ENCODE peak calls at places on chromosomes 2 and 18, in seven cellular contexts. I is mammary epithelial cell, B is colonic mucosa, U is ascending aorta, M is AG04450, F is cardiac muscle cell, X is uterus. S is an unnamed sample.

GRCh38 chr2:70561893-70562292 is 8.3 kb upstream of the TGFA start:
- DNase-seq in B (no peak), X (no peak), U (no peak), M (no peak), F (no peak), I (no peak), S (no peak)

GRCh38 chr2:26970244-26970927 is at the start of gene MAPRE3:
- DNase-seq in B (peak; percentile 85), X (peak; percentile 76), F (peak; percentile 93), U (peak; percentile 87), M (no peak), I (peak; percentile 81), S (peak; percentile 93)

GRCh38 chr2:203759692-203760365 is 53.4 kb downstream of the CD28 start:
- DNase-seq in M (peak; percentile 23), U (no peak), I (peak; percentile 93), X (no peak), F (no peak), B (no peak), S (no peak)

GRCh38 chr2:100786297-100786658 is 33.7 kb upstream of the NPAS2 start:
- DNase-seq in F (no peak), B (peak; percentile 38), M (peak; percentile 49), U (peak; percentile 83), I (peak; percentile 95), X (no peak), S (no peak)

GRCh38 chr2:38515155-38516074 is 87.3 kb downstream of the HNRNPLL start:
- DNase-seq in U (peak; percentile 82), I (peak; percentile 83), M (no peak), B (no peak), X (peak; percentile 94), F (no peak), S (no peak)

GRCh38 chr2:96554293-96555145 is 18.0 kb downstream of the ARID5A start:
- DNase-seq in F (peak; percentile 68), U (peak; percentile 89), X (peak; percentile 73), I (peak; percentile 20), M (no peak), B (peak; percentile 58), S (peak; percentile 46)

GRCh38 chr2:174176898-174177297 is 71.4 kb downstream of the OLA1 start:
- DNase-seq in F (no peak), U (no peak), X (no peak), B (no peak), M (no peak), I (peak; percentile 97), S (no peak)

GRCh38 chr2:160165996-160166395 is 34.1 kb downstream of the ITGB6 start:
- DNase-seq in M (no peak), B (no peak), X (no peak), F (no peak), I (no peak), U (no peak), S (no peak)

GRCh38 chr2:218711550-218711929 is 905 bp downstream of the TTLL4 start:
- DNase-seq in I (no peak), B (no peak), X (no peak), F (no peak), U (no peak), M (no peak), S (no peak)

GRCh38 chr2:58939388-58939787 is 698.3 kb upstream of the FANCL start:
- DNase-seq in I (peak; percentile 8), M (peak; percentile 58), U (no peak), B (no peak), X (no peak), F (no peak), S (no peak)

GRCh38 chr18:79523738-79524180 is 128.0 kb downstream of the NFATC1 start:
- DNase-seq in M (no peak), B (peak; percentile 27), X (peak; percentile 15), U (no peak), I (no peak), F (no peak), S (peak; percentile 87)

GRCh38 chr2:219571311-219572236 is at the start of gene OBSL1:
- DNase-seq in U (peak; percentile 81), B (peak; percentile 27), I (peak; percentile 65), X (peak; percentile 63), F (peak; percentile 97), M (no peak), S (no peak)

GRCh38 chr2:109085912-109086742 is 42.9 kb upstream of the SH3RF3 start:
- DNase-seq in M (no peak), I (no peak), X (no peak), B (no peak), F (no peak), U (peak; percentile 58), S (no peak)

GRCh38 chr2:54422072-54422581 is 34.0 kb upstream of the SPTBN1 start:
- DNase-seq in I (no peak), M (no peak), F (no peak), X (no peak), U (no peak), B (no peak), S (peak; percentile 60)

GRCh38 chr18:51149605-51150429 is 47.7 kb downstream of the MEX3C start:
- DNase-seq in X (no peak), I (peak; percentile 77), F (no peak), B (no peak), M (peak; percentile 2), U (no peak), S (no peak)

GRCh38 chr2:223554923-223555322 is 47.2 kb downstream of the SCG2 start:
- DNase-seq in U (no peak), X (no peak), M (no peak), I (no peak), B (no peak), F (no peak), S (no peak)
- H3K4me3 ChIP-seq in U (no peak overlapping the region), X (no peak overlapping the region), M (no peak overlapping the region), I (no peak overlapping the region), B (no peak overlapping the region), F (no peak overlapping the region), S (no peak overlapping the region)

GRCh38 chr2:42924436-42924897 is 132.1 kb upstream of the HAAO start:
- DNase-seq in X (peak; percentile 54), B (no peak), U (peak; percentile 82), F (no peak), M (no peak), I (peak; percentile 48), S (no peak)

GRCh38 chr2:42922293-42922692 is 129.9 kb upstream of the HAAO start:
- DNase-seq in B (no peak), X (no peak), I (no peak), M (no peak), F (no peak), U (no peak), S (no peak)

GRCh38 chr2:42923632-42924425 is 131.4 kb upstream of the HAAO start:
- DNase-seq in U (no peak), M (no peak), F (no peak), X (no peak), B (no peak), I (no peak), S (no peak)

GRCh38 chr2:42921721-42922120 is 129.3 kb upstream of the HAAO start:
- DNase-seq in U (no peak), F (no peak), M (no peak), X (no peak), I (no peak), B (no peak), S (no peak)

DNA sequence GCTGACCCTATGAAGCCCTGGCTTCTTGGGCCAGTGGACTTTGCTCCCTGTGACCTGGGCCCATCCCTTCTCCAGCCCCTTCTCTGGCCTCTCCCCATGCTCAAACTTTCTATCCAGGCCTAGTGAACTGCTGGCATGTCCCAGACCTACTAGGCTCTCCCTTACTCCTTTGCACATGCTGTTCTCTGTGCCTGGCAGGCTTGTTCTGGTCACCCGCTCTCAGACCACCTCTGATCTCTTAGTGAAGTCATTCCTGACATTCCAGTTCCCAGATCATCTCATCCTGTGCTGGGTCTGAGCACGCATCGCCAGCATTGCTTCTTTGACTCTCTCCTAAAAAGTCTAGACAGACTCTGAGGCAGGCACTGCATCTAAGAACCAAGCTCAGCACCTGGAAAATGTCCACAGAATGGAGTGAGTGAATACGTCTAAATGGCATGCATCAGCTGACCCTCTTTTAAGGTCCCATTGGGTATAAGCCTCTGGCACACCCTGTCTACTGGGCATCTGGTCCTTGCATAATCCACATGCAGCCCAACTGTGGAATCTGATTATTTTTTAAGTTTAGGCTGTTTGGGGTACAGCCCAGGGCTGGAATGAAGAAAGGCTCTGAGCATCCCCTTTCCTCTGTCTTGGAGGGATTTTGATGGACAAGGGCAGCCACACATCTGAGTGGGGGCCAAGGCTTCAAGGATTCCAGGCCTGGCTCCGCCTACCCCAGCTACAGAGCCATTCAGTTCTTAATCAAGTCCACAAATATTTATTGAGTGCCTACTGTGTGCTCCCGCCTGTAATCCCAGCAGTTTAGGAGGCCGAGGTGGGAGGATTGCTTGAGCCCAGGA is 130.6 kb upstream of the HAAO start:
- DNase-seq in U (peak; percentile 94), I (peak; percentile 66), B (no peak), M (no peak), F (no peak), X (peak; percentile 74), S (no peak)
- H3K27ac ChIP-seq in U (peak overlapping the region; percentile 98), I (no peak overlapping the region), B (peak overlapping the region; percentile 90), M (peak overlapping the region; percentile 98), F (no peak overlapping the region), X (peak overlapping the region; percentile 93), S (no peak overlapping the region)

DNA sequence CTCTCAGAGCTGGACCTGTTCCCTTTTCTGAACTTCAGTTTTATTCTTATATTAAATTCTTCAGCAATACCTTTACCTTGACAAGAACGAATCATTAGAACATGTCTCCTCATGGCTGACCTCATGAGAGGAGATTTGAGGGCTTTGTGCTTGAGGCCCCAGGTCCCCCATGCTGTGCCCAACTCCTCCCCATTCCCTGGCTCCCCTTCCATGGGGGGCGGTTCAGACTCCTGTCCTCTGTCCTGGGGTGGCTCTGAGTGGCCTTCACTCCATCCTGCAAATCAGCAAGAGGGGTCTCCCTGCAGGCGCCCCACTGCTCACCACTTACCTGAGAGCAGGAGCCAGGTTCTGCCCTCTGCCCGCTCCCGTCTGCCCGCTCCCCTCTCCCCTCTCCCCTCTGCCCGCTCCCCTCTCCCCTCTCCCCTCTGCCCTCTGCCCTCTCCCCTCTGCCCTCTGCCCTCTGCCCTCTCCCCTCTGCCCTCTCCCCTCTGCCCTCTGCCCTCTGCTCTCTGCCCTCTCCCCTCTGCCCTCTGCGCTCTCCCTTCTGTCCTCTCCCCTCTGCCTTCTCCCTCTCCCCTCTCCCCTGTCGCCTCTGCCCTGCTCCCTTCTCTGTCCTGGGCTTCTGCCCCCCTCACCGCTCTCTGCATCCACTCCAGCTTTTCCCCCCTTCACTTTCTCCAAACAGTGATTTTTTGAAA is 98.7 kb upstream of the ALKAL2 start:
- DNase-seq in M (no peak), U (no peak), B (no peak), F (no peak), X (no peak), I (no peak), S (no peak)
- H3K4me3 ChIP-seq in M (no peak overlapping the region), U (no peak overlapping the region), B (no peak overlapping the region), F (no peak overlapping the region), X (no peak overlapping the region), I (no peak overlapping the region), S (no peak overlapping the region)

GRCh38 chr2:191151315-191151698 is 513 bp upstream of the STAT4 start:
- DNase-seq in F (no peak), X (no peak), B (no peak), M (no peak), I (no peak), U (no peak), S (no peak)
- H3K27ac ChIP-seq in F (no peak overlapping the region), X (no peak overlapping the region), B (peak overlapping the region; percentile 38), M (no peak overlapping the region), I (no peak overlapping the region), U (no peak overlapping the region), S (peak overlapping the region; percentile 99)